ENCODE peak calls at places on chromosomes 7 and 10, in four cellular contexts. M, V, Y and L are unnamed samples.

GRCh38 chr7:49643750-49644149 is 129.7 kb upstream of the VWC2 start:
- DNase-seq in Y (no peak), M (no peak), V (no peak), L (no peak)

GRCh38 chr7:101899616-101900015 is 82.2 kb downstream of the CUX1 start:
- DNase-seq in M (no peak), V (no peak), Y (no peak), L (no peak)

GRCh38 chr7:37514520-37514919 is 65.9 kb upstream of the ELMO1 start:
- DNase-seq in V (no peak), M (no peak), Y (no peak), L (no peak)

GRCh38 chr10:20614911-20615310 is 282.2 kb downstream of the NEBL start:
- DNase-seq in V (no peak), M (no peak), Y (no peak), L (no peak)

GRCh38 chr10:114719311-114719710 is 61.2 kb upstream of the ABLIM1 start:
- DNase-seq in V (no peak), M (no peak), Y (no peak), L (no peak)

GRCh38 chr7:128347573-128348147 is 4.0 kb upstream of the RBM28 start:
- DNase-seq in Y (peak; percentile 63), V (peak; percentile 18), M (no peak), L (peak; percentile 69)

GRCh38 chr7:47580175-47580701 is 1.7 kb downstream of the TNS3 start:
- DNase-seq in Y (peak; percentile 51), M (no peak), V (no peak), L (no peak)

GRCh38 chr7:111958889-111959288 is 247.3 kb downstream of the DOCK4 start:
- DNase-seq in M (no peak), V (no peak), Y (no peak), L (no peak)

GRCh38 chr10:14386202-14386593 is 55.5 kb upstream of the FRMD4A start:
- DNase-seq in V (no peak), M (peak; percentile 97), Y (peak; percentile 90), L (peak; percentile 78)

GRCh38 chr7:151705744-151706567 is 171.0 kb downstream of the PRKAG2 start:
- DNase-seq in M (peak; percentile 47), V (peak; percentile 56), Y (peak; percentile 72), L (peak; percentile 97)

GRCh38 chr7:138834583-138834982 is 36.6 kb upstream of the ATP6V0A4 start:
- DNase-seq in Y (no peak), V (no peak), M (no peak), L (no peak)

GRCh38 chr10:63697956-63698814 is 177.0 kb downstream of the REEP3 start:
- DNase-seq in V (no peak), M (no peak), Y (no peak), L (no peak)

GRCh38 chr10:46545861-46546590 is 10.4 kb downstream of the GPRIN2 start:
- DNase-seq in Y (no peak), V (no peak), M (no peak), L (no peak)

GRCh38 chr7:2032030-2032875 is 200.5 kb downstream of the MAD1L1 start:
- DNase-seq in V (no peak), Y (no peak), M (peak; percentile 25), L (no peak)

GRCh38 chr10:81874878-81875679 is at the start of gene NRG3:
- DNase-seq in M (no peak), Y (no peak), V (no peak), L (no peak)
- H3K9ac ChIP-seq in M (peak within 1 kb of the TSS; percentile 58), Y (no peak within 1 kb of the TSS), V (no peak within 1 kb of the TSS), L (no peak within 1 kb of the TSS)

GRCh38 chr7:131690446-131690845 is 134.0 kb upstream of the PODXL start:
- DNase-seq in M (no peak), V (no peak), Y (no peak), L (no peak)

GRCh38 chr7:131688738-131689661 is 132.6 kb upstream of the PODXL start:
- DNase-seq in V (peak; percentile 23), M (peak; percentile 9), Y (peak; percentile 60), L (peak; percentile 76)

GRCh38 chr7:131689662-131690234 is 133.3 kb upstream of the PODXL start:
- DNase-seq in Y (no peak), V (no peak), M (no peak), L (no peak)

GRCh38 chr7:131691454-131692130 is 135.2 kb upstream of the PODXL start:
- DNase-seq in V (no peak), Y (no peak), M (no peak), L (no peak)

GRCh38 chr7:131692131-131692960 is 135.9 kb upstream of the PODXL start:
- DNase-seq in Y (peak; percentile 36), V (peak; percentile 23), M (peak; percentile 5), L (peak; percentile 13)
- H3K9ac ChIP-seq in Y (peak overlapping the region; percentile 41), V (no peak overlapping the region), M (no peak overlapping the region), L (no peak overlapping the region)

GRCh38 chr10:11437391-11438241 is 173.8 kb downstream of the USP6NL start:
- DNase-seq in M (no peak), V (no peak), Y (no peak), L (no peak)
- H3K9ac ChIP-seq in M (no peak overlapping the region), V (no peak overlapping the region), Y (no peak overlapping the region), L (no peak overlapping the region)

GRCh38 chr10:86188796-86189558 is 177.6 kb downstream of the GRID1 start:
- DNase-seq in M (no peak), V (no peak), Y (no peak), L (no peak)
- H3K9ac ChIP-seq in M (no peak overlapping the region), V (no peak overlapping the region), Y (no peak overlapping the region), L (no peak overlapping the region)

GRCh38 chr10:128473396-128473795 is 347.2 kb upstream of the MKI67 start:
- DNase-seq in Y (no peak), V (no peak), M (no peak), L (no peak)
- H3K9ac ChIP-seq in Y (no peak overlapping the region), V (no peak overlapping the region), M (no peak overlapping the region), L (no peak overlapping the region)

DNA sequence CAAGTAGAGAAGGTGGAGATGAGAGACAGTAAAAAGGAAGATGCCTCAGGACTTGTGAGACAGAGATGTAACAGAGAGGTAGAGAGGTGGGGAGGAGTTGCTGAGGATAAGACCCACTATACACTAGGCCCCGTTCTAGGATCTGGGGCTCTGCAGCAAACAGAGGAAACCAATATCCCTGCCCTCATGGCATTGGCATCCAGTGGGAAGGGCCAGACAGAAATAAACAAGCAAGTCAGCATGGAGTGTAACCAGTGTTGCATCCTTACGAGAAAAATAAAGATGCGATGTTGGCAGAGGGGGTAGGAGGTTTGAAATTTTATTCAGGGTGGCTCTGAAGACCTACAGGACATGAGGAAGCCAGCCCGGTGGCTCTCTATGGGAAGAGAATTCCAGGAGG is 22.0 kb upstream of the EEPD1 start:
- DNase-seq in Y (peak; percentile 18), V (no peak), M (no peak), L (no peak)
- H3K9ac ChIP-seq in Y (no peak overlapping the region), V (no peak overlapping the region), M (no peak overlapping the region), L (no peak overlapping the region)

DNA sequence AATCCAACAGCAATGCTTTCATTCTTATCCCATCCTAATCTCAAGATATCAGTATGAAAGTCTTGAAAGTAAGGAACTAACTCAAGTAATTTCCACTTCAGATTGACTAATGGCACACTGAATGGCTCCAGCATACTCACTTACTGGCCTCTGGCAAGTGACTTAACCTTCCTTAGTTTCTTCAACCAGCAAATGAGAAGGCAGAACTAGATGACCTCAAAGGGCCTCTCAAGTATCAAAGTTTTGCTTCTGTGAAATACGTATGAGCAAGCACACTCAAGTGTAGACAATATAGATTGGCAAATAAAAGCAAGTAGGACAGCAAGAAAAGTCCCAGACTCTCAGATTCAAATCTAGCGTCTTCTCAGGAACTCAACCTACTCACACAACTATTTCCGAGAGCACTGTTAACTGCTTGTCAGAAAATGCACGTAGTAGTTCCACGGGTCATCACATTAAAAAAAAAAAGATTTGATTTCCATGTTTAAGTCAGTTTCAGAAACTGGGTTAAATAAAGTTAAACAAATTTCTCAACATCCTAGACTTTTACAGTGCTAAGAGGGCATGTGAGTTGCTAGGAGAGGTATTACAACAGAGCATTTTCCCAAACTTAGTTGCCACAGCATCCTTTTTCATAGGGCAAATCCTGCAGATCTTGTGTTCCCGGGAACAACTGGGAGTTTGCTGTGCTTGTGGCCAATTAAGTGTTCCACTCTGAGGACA is 276.9 kb upstream of the KLF14 start:
- DNase-seq in V (no peak), M (peak; percentile 53), Y (peak; percentile 95), L (no peak)
- H3K9ac ChIP-seq in V (peak overlapping the region; percentile 73), M (no peak overlapping the region), Y (peak overlapping the region; percentile 46), L (no peak overlapping the region)

DNA sequence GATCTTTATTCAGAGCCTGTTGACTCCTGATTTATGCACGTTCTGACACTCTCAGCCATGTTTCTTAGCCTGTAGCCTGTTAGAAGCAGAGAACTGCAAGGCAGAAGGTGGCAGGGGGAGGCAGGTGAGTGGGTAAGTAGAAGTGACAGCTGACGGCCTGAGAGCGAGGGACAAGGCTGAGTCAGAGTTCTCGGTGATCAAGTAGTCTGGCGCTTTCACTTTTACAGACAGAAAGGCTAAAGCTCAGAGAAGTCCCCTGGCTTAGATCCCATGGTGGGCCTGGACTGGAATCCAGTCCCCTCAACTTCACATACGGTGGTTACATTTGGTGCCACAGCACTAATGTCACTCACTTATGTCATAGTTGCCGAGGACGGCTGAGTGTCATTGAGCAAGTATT is 139.0 kb downstream of the TACC2 start:
- DNase-seq in Y (peak; percentile 88), V (no peak), M (peak; percentile 69), L (peak; percentile 58)
- H3K9ac ChIP-seq in Y (peak overlapping the region; percentile 63), V (no peak overlapping the region), M (peak overlapping the region; percentile 2), L (no peak overlapping the region)

GRCh38 chr10:103576076-103576471 is 82.6 kb downstream of the NEURL1 start:
- DNase-seq in V (no peak), M (no peak), Y (no peak), L (no peak)

GRCh38 chr10:103575416-103576075 is 82.0 kb downstream of the NEURL1 start:
- DNase-seq in V (no peak), Y (no peak), M (no peak), L (no peak)

GRCh38 chr10:103578782-103579382 is 85.4 kb downstream of the NEURL1 start:
- DNase-seq in V (no peak), M (no peak), Y (no peak), L (no peak)

GRCh38 chr10:103574116-103575061 is 80.9 kb downstream of the NEURL1 start:
- DNase-seq in M (no peak), V (no peak), Y (no peak), L (no peak)

DNA sequence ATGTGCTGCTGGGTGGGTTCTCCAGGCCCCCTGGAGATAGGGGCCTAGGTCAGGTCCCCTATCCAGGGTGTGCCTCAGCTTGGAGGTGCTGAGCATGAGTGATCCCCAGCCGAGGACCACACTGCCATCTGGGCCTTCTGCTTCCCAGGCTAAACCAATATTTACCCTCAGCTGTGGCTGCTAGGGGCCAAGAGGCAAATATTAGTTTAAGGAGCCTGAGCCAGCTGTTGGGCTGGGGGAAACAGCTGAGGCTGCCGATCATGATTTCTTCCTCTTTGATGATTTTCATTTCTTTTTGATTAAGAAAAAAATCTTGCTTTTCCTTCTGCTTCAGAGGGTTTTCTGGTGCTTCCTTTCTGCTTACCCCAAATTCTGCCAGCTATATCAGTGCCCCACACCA is 83.4 kb downstream of the NEURL1 start:
- DNase-seq in V (no peak), M (no peak), Y (no peak), L (no peak)
- H3K9ac ChIP-seq in V (no peak overlapping the region), M (no peak overlapping the region), Y (no peak overlapping the region), L (no peak overlapping the region)

GRCh38 chr10:48612241-48612943 is 7.5 kb upstream of the ARHGAP22 start:
- DNase-seq in V (no peak), Y (no peak), M (peak; percentile 57), L (peak; percentile 14)
- H3K9ac ChIP-seq in V (no peak overlapping the region), Y (peak overlapping the region; percentile 81), M (no peak overlapping the region), L (no peak overlapping the region)